ENCODE peak calls at places on chromosome 15, in ten cellular contexts. One of them, this sample, is unnamed.
A peak's percentile ranks its signal among the peaks of the same experiment; 100 is the strongest.

GRCh38 chr15:50685976-50686467 is 575 bp downstream of the TRPM7 start:
- DNase-seq in SHP77: peak; percentile 27
- DNase-seq in foreskin fibroblast: peak; percentile 36
- DNase-seq in tibial nerve: peak; percentile 33
- DNase-seq in GM13977: peak; percentile 80
- DNase-seq in HuH-7.5: peak; percentile 37
- DNase-seq in NCI-H1436: peak; percentile 47
- DNase-seq in iris pigment epithelial cell: peak; percentile 69
- DNase-seq in NCI-H69: peak; percentile 85
- DNase-seq in activated CD8-positive, alpha-beta T cell treated with anti-CD3 and anti-CD28 coated beads for 36 hours: peak; percentile 87
- DNase-seq in this sample: peak; percentile 16

GRCh38 chr15:82315519-82316246 is 33.6 kb downstream of the GOLGA6L10 start:
- DNase-seq in SHP77: peak; percentile 26
- DNase-seq in foreskin fibroblast: no peak
- DNase-seq in tibial nerve: no peak
- DNase-seq in GM13977: no peak
- DNase-seq in HuH-7.5: no peak
- DNase-seq in NCI-H1436: no peak
- DNase-seq in iris pigment epithelial cell: no peak
- DNase-seq in NCI-H69: no peak
- DNase-seq in activated CD8-positive, alpha-beta T cell treated with anti-CD3 and anti-CD28 coated beads for 36 hours: no peak
- DNase-seq in this sample: no peak

GRCh38 chr15:66196565-66196964 is 57.0 kb downstream of the MEGF11 start:
- DNase-seq in SHP77: no peak
- DNase-seq in foreskin fibroblast: no peak
- DNase-seq in tibial nerve: no peak
- DNase-seq in GM13977: no peak
- DNase-seq in HuH-7.5: no peak
- DNase-seq in NCI-H1436: no peak
- DNase-seq in iris pigment epithelial cell: peak; percentile 36
- DNase-seq in NCI-H69: no peak
- DNase-seq in activated CD8-positive, alpha-beta T cell treated with anti-CD3 and anti-CD28 coated beads for 36 hours: no peak
- DNase-seq in this sample: peak; percentile 46

GRCh38 chr15:60392986-60393811 is 4.6 kb downstream of the ANXA2 start:
- DNase-seq in SHP77: peak; percentile 88
- DNase-seq in foreskin fibroblast: peak; percentile 99
- DNase-seq in tibial nerve: peak; percentile 81
- DNase-seq in GM13977: no peak
- DNase-seq in HuH-7.5: peak; percentile 77
- DNase-seq in NCI-H1436: no peak
- DNase-seq in iris pigment epithelial cell: peak; percentile 97
- DNase-seq in NCI-H69: peak; percentile 99
- DNase-seq in activated CD8-positive, alpha-beta T cell treated with anti-CD3 and anti-CD28 coated beads for 36 hours: no peak
- DNase-seq in this sample: peak; percentile 100

GRCh38 chr15:49645937-49646336 is 25.1 kb downstream of the DTWD1 start:
- DNase-seq in SHP77: peak; percentile 50
- DNase-seq in foreskin fibroblast: peak; percentile 57
- DNase-seq in tibial nerve: peak; percentile 21
- DNase-seq in GM13977: no peak
- DNase-seq in HuH-7.5: no peak
- DNase-seq in NCI-H1436: no peak
- DNase-seq in iris pigment epithelial cell: peak; percentile 88
- DNase-seq in NCI-H69: peak; percentile 99
- DNase-seq in activated CD8-positive, alpha-beta T cell treated with anti-CD3 and anti-CD28 coated beads for 36 hours: no peak
- DNase-seq in this sample: peak; percentile 93

GRCh38 chr15:41801850-41802455 is 25.9 kb upstream of the JMJD7 start:
- DNase-seq in SHP77: no peak
- DNase-seq in foreskin fibroblast: no peak
- DNase-seq in tibial nerve: no peak
- DNase-seq in GM13977: no peak
- DNase-seq in HuH-7.5: no peak
- DNase-seq in NCI-H1436: no peak
- DNase-seq in iris pigment epithelial cell: peak; percentile 60
- DNase-seq in NCI-H69: no peak
- DNase-seq in activated CD8-positive, alpha-beta T cell treated with anti-CD3 and anti-CD28 coated beads for 36 hours: no peak
- DNase-seq in this sample: peak; percentile 28

GRCh38 chr15:40095381-40096093 is 13.1 kb downstream of the BMF start:
- DNase-seq in SHP77: no peak
- DNase-seq in foreskin fibroblast: no peak
- DNase-seq in tibial nerve: no peak
- DNase-seq in GM13977: no peak
- DNase-seq in HuH-7.5: no peak
- DNase-seq in NCI-H1436: no peak
- DNase-seq in iris pigment epithelial cell: no peak
- DNase-seq in NCI-H69: no peak
- DNase-seq in activated CD8-positive, alpha-beta T cell treated with anti-CD3 and anti-CD28 coated beads for 36 hours: no peak
- DNase-seq in this sample: no peak

GRCh38 chr15:31265871-31266711 is 60.5 kb upstream of the KLF13 start:
- DNase-seq in SHP77: no peak
- DNase-seq in foreskin fibroblast: peak; percentile 26
- DNase-seq in tibial nerve: peak; percentile 45
- DNase-seq in GM13977: peak; percentile 84
- DNase-seq in HuH-7.5: no peak
- DNase-seq in NCI-H1436: no peak
- DNase-seq in iris pigment epithelial cell: no peak
- DNase-seq in NCI-H69: peak; percentile 44
- DNase-seq in activated CD8-positive, alpha-beta T cell treated with anti-CD3 and anti-CD28 coated beads for 36 hours: peak; percentile 81
- DNase-seq in this sample: no peak

GRCh38 chr15:51580982-51581381 is 41.6 kb downstream of the DMXL2 start:
- DNase-seq in SHP77: no peak
- DNase-seq in foreskin fibroblast: no peak
- DNase-seq in tibial nerve: no peak
- DNase-seq in GM13977: no peak
- DNase-seq in HuH-7.5: no peak
- DNase-seq in NCI-H1436: no peak
- DNase-seq in iris pigment epithelial cell: peak; percentile 43
- DNase-seq in NCI-H69: no peak
- DNase-seq in activated CD8-positive, alpha-beta T cell treated with anti-CD3 and anti-CD28 coated beads for 36 hours: no peak
- DNase-seq in this sample: no peak

GRCh38 chr15:70101459-70102113 is 3.9 kb upstream of the TLE3 start:
- DNase-seq in SHP77: peak; percentile 46
- DNase-seq in foreskin fibroblast: peak; percentile 81
- DNase-seq in tibial nerve: peak; percentile 59
- DNase-seq in GM13977: no peak
- DNase-seq in HuH-7.5: peak; percentile 91
- DNase-seq in NCI-H1436: peak; percentile 90
- DNase-seq in iris pigment epithelial cell: peak; percentile 97
- DNase-seq in NCI-H69: peak; percentile 94
- DNase-seq in activated CD8-positive, alpha-beta T cell treated with anti-CD3 and anti-CD28 coated beads for 36 hours: no peak
- DNase-seq in this sample: peak; percentile 68

GRCh38 chr15:58459562-58459961 is 27.8 kb downstream of the LIPC start:
- DNase-seq in SHP77: no peak
- DNase-seq in foreskin fibroblast: no peak
- DNase-seq in tibial nerve: no peak
- DNase-seq in GM13977: no peak
- DNase-seq in HuH-7.5: no peak
- DNase-seq in NCI-H1436: no peak
- DNase-seq in iris pigment epithelial cell: no peak
- DNase-seq in NCI-H69: peak; percentile 63
- DNase-seq in activated CD8-positive, alpha-beta T cell treated with anti-CD3 and anti-CD28 coated beads for 36 hours: no peak
- DNase-seq in this sample: no peak

GRCh38 chr15:93610944-93611343 is 521.9 kb upstream of the RGMA start:
- DNase-seq in SHP77: no peak
- DNase-seq in foreskin fibroblast: no peak
- DNase-seq in tibial nerve: no peak
- DNase-seq in GM13977: no peak
- DNase-seq in HuH-7.5: no peak
- DNase-seq in NCI-H1436: no peak
- DNase-seq in iris pigment epithelial cell: no peak
- DNase-seq in NCI-H69: no peak
- DNase-seq in activated CD8-positive, alpha-beta T cell treated with anti-CD3 and anti-CD28 coated beads for 36 hours: no peak
- DNase-seq in this sample: no peak

GRCh38 chr15:75224281-75224680 is 22.6 kb downstream of the C15orf39 start:
- DNase-seq in SHP77: no peak
- DNase-seq in foreskin fibroblast: no peak
- DNase-seq in tibial nerve: no peak
- DNase-seq in GM13977: no peak
- DNase-seq in HuH-7.5: no peak
- DNase-seq in NCI-H1436: no peak
- DNase-seq in iris pigment epithelial cell: no peak
- DNase-seq in NCI-H69: no peak
- DNase-seq in activated CD8-positive, alpha-beta T cell treated with anti-CD3 and anti-CD28 coated beads for 36 hours: no peak
- DNase-seq in this sample: no peak

GRCh38 chr15:72967836-72968530 is 84.3 kb upstream of the NEO1 start:
- DNase-seq in SHP77: no peak
- DNase-seq in foreskin fibroblast: no peak
- DNase-seq in tibial nerve: no peak
- DNase-seq in GM13977: no peak
- DNase-seq in HuH-7.5: no peak
- DNase-seq in NCI-H1436: no peak
- DNase-seq in iris pigment epithelial cell: no peak
- DNase-seq in NCI-H69: no peak
- DNase-seq in activated CD8-positive, alpha-beta T cell treated with anti-CD3 and anti-CD28 coated beads for 36 hours: no peak
- DNase-seq in this sample: no peak

GRCh38 chr15:96359772-96360498 is 29.4 kb downstream of the NR2F2 start:
- DNase-seq in SHP77: no peak
- DNase-seq in foreskin fibroblast: no peak
- DNase-seq in tibial nerve: peak; percentile 42
- DNase-seq in GM13977: no peak
- DNase-seq in HuH-7.5: peak; percentile 16
- DNase-seq in NCI-H1436: no peak
- DNase-seq in iris pigment epithelial cell: no peak
- DNase-seq in NCI-H69: peak; percentile 77
- DNase-seq in activated CD8-positive, alpha-beta T cell treated with anti-CD3 and anti-CD28 coated beads for 36 hours: no peak
- DNase-seq in this sample: no peak

GRCh38 chr15:54594115-54594514 is 602.6 kb downstream of the RSL24D1 start:
- DNase-seq in SHP77: no peak
- DNase-seq in foreskin fibroblast: no peak
- DNase-seq in tibial nerve: no peak
- DNase-seq in GM13977: no peak
- DNase-seq in HuH-7.5: no peak
- DNase-seq in NCI-H1436: no peak
- DNase-seq in iris pigment epithelial cell: no peak
- DNase-seq in NCI-H69: peak; percentile 3
- DNase-seq in activated CD8-positive, alpha-beta T cell treated with anti-CD3 and anti-CD28 coated beads for 36 hours: peak; percentile 8
- DNase-seq in this sample: no peak

GRCh38 chr15:95559875-95560394 is 770.6 kb upstream of the NR2F2 start:
- DNase-seq in SHP77: no peak
- DNase-seq in foreskin fibroblast: peak; percentile 86
- DNase-seq in tibial nerve: peak; percentile 48
- DNase-seq in GM13977: no peak
- DNase-seq in HuH-7.5: no peak
- DNase-seq in NCI-H1436: no peak
- DNase-seq in iris pigment epithelial cell: peak; percentile 97
- DNase-seq in NCI-H69: no peak
- DNase-seq in activated CD8-positive, alpha-beta T cell treated with anti-CD3 and anti-CD28 coated beads for 36 hours: no peak
- DNase-seq in this sample: peak; percentile 89

GRCh38 chr15:55514414-55514850 is 6.4 kb upstream of the DNAAF4 start:
- DNase-seq in SHP77: no peak
- DNase-seq in foreskin fibroblast: no peak
- DNase-seq in tibial nerve: no peak
- DNase-seq in GM13977: no peak
- DNase-seq in HuH-7.5: no peak
- DNase-seq in NCI-H1436: no peak
- DNase-seq in iris pigment epithelial cell: no peak
- DNase-seq in NCI-H69: no peak
- DNase-seq in activated CD8-positive, alpha-beta T cell treated with anti-CD3 and anti-CD28 coated beads for 36 hours: no peak
- DNase-seq in this sample: no peak

GRCh38 chr15:34620814-34621213 is 37.4 kb upstream of the GOLGA8B start:
- DNase-seq in SHP77: no peak
- DNase-seq in foreskin fibroblast: no peak
- DNase-seq in tibial nerve: no peak
- DNase-seq in GM13977: no peak
- DNase-seq in HuH-7.5: no peak
- DNase-seq in NCI-H1436: no peak
- DNase-seq in iris pigment epithelial cell: no peak
- DNase-seq in NCI-H69: peak; percentile 11
- DNase-seq in activated CD8-positive, alpha-beta T cell treated with anti-CD3 and anti-CD28 coated beads for 36 hours: no peak
- DNase-seq in this sample: no peak